ENCODE peak calls at places on chromosomes 1 and 21, in eight cellular contexts. D is activated CD8-positive, alpha-beta memory T cell treated with anti-CD3 and anti-CD28 coated beads for 1 hour; J is uterus; M is suprapubic skin; B is COLO829; H is body of pancreas; I is retina; N is brain microvascular endothelial cell. A is an unnamed sample.

GRCh38 chr1:119338757-119339156 is 29.8 kb upstream of the HAO2 start:
- DNase-seq in M (no peak), I (no peak), H (no peak), J (no peak), N (no peak), D (no peak), B (no peak), A (no peak)

GRCh38 chr1:43319288-43319687 is 18.3 kb upstream of the MPL start:
- DNase-seq in M (no peak), N (no peak), D (no peak), H (no peak), J (no peak), I (no peak), B (no peak), A (no peak)

GRCh38 chr1:8922962-8923361 is 22.7 kb upstream of the CA6 start:
- DNase-seq in H (no peak), M (no peak), I (no peak), N (no peak), D (no peak), B (no peak), J (no peak), A (no peak)

GRCh38 chr1:108708726-108709660 is 3.7 kb upstream of the FNDC7 start:
- DNase-seq in H (no peak), B (no peak), N (no peak), I (no peak), D (no peak), J (no peak), M (no peak), A (peak; percentile 67)

GRCh38 chr1:200150721-200151120 is 123.2 kb downstream of the NR5A2 start:
- DNase-seq in M (no peak), D (no peak), N (peak; percentile 26), J (no peak), B (peak; percentile 98), I (peak; percentile 22), H (no peak), A (peak; percentile 50)

GRCh38 chr1:9942399-9942938 is 722 bp downstream of the LZIC start:
- DNase-seq in H (no peak), N (peak; percentile 56), B (peak; percentile 54), I (peak; percentile 54), M (no peak), D (no peak), J (no peak), A (no peak)

GRCh38 chr1:40363721-40364120 is 9.8 kb upstream of the SMAP2 start:
- DNase-seq in H (no peak), D (no peak), J (no peak), M (no peak), I (no peak), B (no peak), N (no peak), A (no peak)

GRCh38 chr21:32881458-32881857 is 109.9 kb upstream of the PAXBP1 start:
- DNase-seq in J (no peak), D (no peak), B (no peak), N (no peak), H (no peak), M (no peak), I (no peak), A (no peak)

GRCh38 chr1:182330303-182330702 is 61.3 kb downstream of the GLUL start:
- DNase-seq in D (no peak), H (peak; percentile 25), J (peak; percentile 16), N (no peak), M (no peak), B (no peak), I (no peak), A (no peak)

GRCh38 chr1:235093685-235094592 is 34.7 kb downstream of the TOMM20 start:
- DNase-seq in I (peak; percentile 92), N (peak; percentile 69), B (peak; percentile 85), M (no peak), J (peak; percentile 83), H (peak; percentile 82), D (peak; percentile 50), A (no peak)

GRCh38 chr1:233700338-233700737 is 86.4 kb downstream of the KCNK1 start:
- DNase-seq in D (no peak), B (no peak), M (no peak), H (no peak), I (no peak), J (no peak), N (no peak), A (no peak)

GRCh38 chr1:9086796-9087195 is 17.4 kb upstream of the SLC2A5 start:
- DNase-seq in I (no peak), D (no peak), H (no peak), M (no peak), B (no peak), J (no peak), N (no peak), A (no peak)

GRCh38 chr1:202671388-202671787 is 38.9 kb downstream of the SYT2 start:
- DNase-seq in I (no peak), M (no peak), N (no peak), B (peak; percentile 37), J (no peak), H (peak; percentile 68), D (no peak), A (no peak)

GRCh38 chr1:10852486-10852885 is 56.0 kb upstream of the CASZ1 start:
- DNase-seq in J (no peak), H (no peak), N (no peak), B (no peak), I (no peak), D (no peak), M (no peak), A (no peak)

GRCh38 chr1:63943393-63943792 is 169.6 kb downstream of the ROR1 start:
- DNase-seq in D (no peak), N (no peak), M (no peak), I (no peak), B (no peak), J (no peak), H (no peak), A (no peak)

GRCh38 chr1:169217621-169218020 is 111.1 kb downstream of the ATP1B1 start:
- DNase-seq in J (no peak), B (no peak), M (no peak), H (no peak), I (no peak), N (no peak), D (no peak), A (no peak)